ENCODE peak calls at places on chromosomes 6 and 20, in six cellular contexts. L is endothelial cell, F is tibial artery, A is cardiac fibroblast, T is stromal cell of bone marrow, X is epithelial cell of esophagus. N is an unnamed sample.

GRCh38 chr6:167750956-167751358 is 75.8 kb upstream of the AFDN start:
- DNase-seq in T (no peak), L (no peak), F (peak; percentile 41), X (peak; percentile 79), A (no peak), N (no peak)

GRCh38 chr6:109687271-109687721 is 3.7 kb downstream of the AK9 start:
- DNase-seq in A (peak; percentile 97), T (peak; percentile 96), L (no peak), X (peak; percentile 93), F (peak; percentile 25), N (no peak)

GRCh38 chr6:134873500-134874388 is 76.2 kb downstream of the ALDH8A1 start:
- DNase-seq in A (no peak), X (peak; percentile 26), L (no peak), F (no peak), T (no peak), N (no peak)

GRCh38 chr6:132405143-132405915 is 4.1 kb upstream of the MOXD1 start:
- DNase-seq in F (no peak), X (peak; percentile 50), L (no peak), A (peak; percentile 42), T (no peak), N (no peak)

GRCh38 chr20:25025986-25026605 is 31.8 kb downstream of the ACSS1 start:
- DNase-seq in F (peak; percentile 51), X (no peak), A (no peak), L (no peak), T (no peak), N (no peak)

GRCh38 chr6:116511424-116512131 is at the start of gene CALHM5:
- DNase-seq in A (peak; percentile 96), F (peak; percentile 55), T (peak; percentile 87), X (peak; percentile 85), L (peak; percentile 54), N (no peak)

GRCh38 chr20:62407221-62407992 is at the start of gene CABLES2:
- DNase-seq in X (peak; percentile 95), T (peak; percentile 87), F (peak; percentile 94), L (peak; percentile 92), A (peak; percentile 93), N (peak; percentile 87)

GRCh38 chr6:46437671-46438221 is 53.5 kb downstream of the RCAN2 start:
- DNase-seq in F (no peak), X (no peak), T (peak; percentile 36), L (no peak), A (peak; percentile 54), N (no peak)

GRCh38 chr6:137707590-137708360 is 159.3 kb upstream of the TNFAIP3 start:
- DNase-seq in X (peak; percentile 93), F (peak; percentile 73), T (peak; percentile 65), L (peak; percentile 17), A (peak; percentile 93), N (peak; percentile 83)

GRCh38 chr6:4853782-4854511 is 77.7 kb downstream of the CDYL start:
- DNase-seq in X (peak; percentile 67), F (no peak), T (no peak), L (no peak), A (peak; percentile 37), N (no peak)

GRCh38 chr20:63624486-63624885 is 2.4 kb downstream of the GMEB2 start:
- DNase-seq in A (peak; percentile 31), X (no peak), F (no peak), T (no peak), L (no peak), N (no peak)

GRCh38 chr6:151690303-151690702 is 117.2 kb upstream of the ESR1 start:
- DNase-seq in T (peak; percentile 54), X (no peak), L (no peak), F (no peak), A (peak; percentile 62), N (peak; percentile 60)

GRCh38 chr20:52145587-52145986 is 46.0 kb downstream of the ZFP64 start:
- DNase-seq in T (no peak), F (no peak), X (peak; percentile 17), A (peak; percentile 10), L (no peak), N (no peak)

GRCh38 chr20:49583669-49584417 is 15.9 kb upstream of the PTGIS start:
- DNase-seq in T (peak; percentile 80), L (no peak), A (peak; percentile 73), X (no peak), F (peak; percentile 91), N (no peak)

GRCh38 chr6:37426058-37426944 is 6.7 kb upstream of the CMTR1 start:
- DNase-seq in A (no peak), X (no peak), F (no peak), T (no peak), L (no peak), N (no peak)

GRCh38 chr6:29517728-29518440 is 30.1 kb upstream of the MAS1L start:
- DNase-seq in T (no peak), L (no peak), X (no peak), F (no peak), A (no peak), N (no peak)